ENCODE peak calls at places on chromosomes 7 and 10, in four cellular contexts. T is lower lobe of right lung; P is lung; W is CD4-positive, CD25-positive, alpha-beta regulatory T cell. S is an unnamed sample. For H3K36me3 and H3K4me1, the result is how much of the 10 kb centered on the place peaks cover.

GRCh38 chr7:37229381-37229780 is 219.3 kb downstream of the ELMO1 start:
- DNase-seq in T (no peak), P (no peak), W (no peak), S (no peak)

GRCh38 chr7:114825423-114825951 is 96.4 kb upstream of the MDFIC start:
- DNase-seq in T (no peak), P (no peak), W (no peak), S (peak)

GRCh38 chr7:45978010-45978681 is 57.1 kb upstream of the IGFBP3 start:
- DNase-seq in T (no peak), P (peak), W (no peak), S (no peak)

GRCh38 chr10:43943825-43944360 is 295.2 kb upstream of the ZNF32 start:
- DNase-seq in T (no peak), P (peak), W (no peak), S (no peak)

GRCh38 chr10:14126697-14127440 is 203.9 kb downstream of the FRMD4A start:
- DNase-seq in T (no peak), P (no peak), W (no peak), S (no peak)

GRCh38 chr7:105198223-105198622 is 184.2 kb downstream of the KMT2E start:
- DNase-seq in T (no peak), P (no peak), W (no peak), S (no peak)

GRCh38 chr10:10818082-10818481 is 199.6 kb upstream of the CELF2 start:
- DNase-seq in T (no peak), P (peak), W (no peak), S (no peak)

GRCh38 chr10:49082767-49083166 is 32.6 kb downstream of the VSTM4 start:
- DNase-seq in T (no peak), P (no peak), W (no peak), S (no peak)

GRCh38 chr10:103661951-103662405 is 168.5 kb downstream of the NEURL1 start:
- DNase-seq in T (no peak), P (no peak), W (no peak), S (no peak)

GRCh38 chr7:17408245-17408903 is 109.9 kb downstream of the AHR start:
- DNase-seq in T (peak), P (peak), W (no peak), S (no peak)

GRCh38 chr10:79034271-79034876 is 34.4 kb upstream of the ZMIZ1 start:
- DNase-seq in T (peak), P (no peak), W (no peak), S (no peak)

GRCh38 chr10:90587081-90587491 is 270.8 kb downstream of the HTR7 start:
- DNase-seq in T (no peak), P (no peak), W (no peak), S (no peak)

GRCh38 chr10:107727762-107728317 is 563.3 kb upstream of the SORCS1 start:
- DNase-seq in T (no peak), P (no peak), W (no peak), S (no peak)

GRCh38 chr10:17074548-17074860 is 55.1 kb downstream of the CUBN start:
- DNase-seq in T (no peak), P (no peak), W (no peak), S (no peak)

GRCh38 chr10:46282460-46283216 is 4.2 kb upstream of the ANTXRL start:
- DNase-seq in T (peak), P (peak), W (peak), S (peak)

GRCh38 chr10:121696854-121697253 is 98.6 kb upstream of the FGFR2 start:
- DNase-seq in T (no peak), P (no peak), W (no peak), S (no peak)

GRCh38 chr10:18240185-18240882 is 100.1 kb downstream of the CACNB2 start:
- DNase-seq in T (no peak), P (no peak), W (no peak), S (no peak)

GRCh38 chr10:116005301-116005700 is 267.7 kb downstream of the GFRA1 start:
- DNase-seq in T (no peak), P (no peak), W (no peak), S (no peak)

GRCh38 chr10:46050956-46051355 is 4.9 kb upstream of the MSMB start:
- DNase-seq in T (no peak), P (no peak), W (no peak), S (no peak)

GRCh38 chr7:129072410-129073063 is 17.6 kb upstream of the TNPO3 start:
- DNase-seq in T (peak), P (no peak), W (no peak), S (no peak)

GRCh38 chr7:47440320-47440719 is 141.6 kb downstream of the TNS3 start:
- DNase-seq in T (no peak), P (no peak), W (no peak), S (no peak)

GRCh38 chr10:79444243-79445119 is 943 bp downstream of the ZCCHC24 start:
- DNase-seq in T (peak), P (peak), W (peak), S (peak)

GRCh38 chr10:103765981-103766380 is 89.4 kb downstream of the SH3PXD2A start:
- DNase-seq in T (no peak), P (no peak), W (peak), S (peak)

GRCh38 chr10:3096149-3096548 is 28.8 kb downstream of the PFKP start:
- DNase-seq in T (no peak), P (no peak), W (no peak), S (no peak)

GRCh38 chr10:133189256-133189655 is 29.2 kb downstream of the KNDC1 start:
- DNase-seq in T (no peak), P (no peak), W (no peak), S (no peak)

GRCh38 chr7:106372121-106372520 is 87.3 kb upstream of the NAMPT start:
- DNase-seq in T (no peak), P (no peak), W (no peak), S (no peak)

GRCh38 chr7:132359746-132360145 is 216.5 kb downstream of the PLXNA4 start:
- DNase-seq in T (no peak), P (no peak), W (no peak), S (no peak)

GRCh38 chr7:131249003-131249402 is 78.7 kb upstream of the MKLN1 start:
- DNase-seq in T (peak), P (peak), W (no peak), S (no peak)

GRCh38 chr10:100100651-100101525 is 19.2 kb upstream of the CPN1 start:
- DNase-seq in T (no peak), P (no peak), W (no peak), S (no peak)

GRCh38 chr7:138125119-138125518 is 48.9 kb downstream of the AKR1D1 start:
- DNase-seq in T (no peak), P (no peak), W (no peak), S (no peak)

GRCh38 chr10:72088879-72089585 is 681 bp upstream of the SPOCK2 start:
- DNase-seq in T (peak), P (no peak), W (peak), S (no peak)

GRCh38 chr10:67834375-67834774 is 3.6 kb downstream of the DNAJC12 start:
- DNase-seq in T (no peak), P (no peak), W (no peak), S (no peak)

GRCh38 chr10:68333058-68333395 is 299 bp upstream of the PBLD start:
- DNase-seq in T (no peak), P (no peak), W (no peak), S (no peak)

GRCh38 chr7:38630720-38631673 is at the start of gene AMPH:
- DNase-seq in T (peak), P (no peak), W (no peak), S (no peak)

GRCh38 chr7:18896343-18896975 is 221.0 kb downstream of the TWIST1 start:
- DNase-seq in T (no peak), P (no peak), W (no peak), S (no peak)

GRCh38 chr7:1654738-1655490 is 15.2 kb upstream of the ELFN1 start:
- DNase-seq in T (no peak), P (no peak), W (no peak), S (no peak)

GRCh38 chr10:79260803-79261740 is 86.2 kb upstream of the PPIF start:
- DNase-seq in T (no peak), P (no peak), W (no peak), S (no peak)

GRCh38 chr7:149292101-149292823 is 30.3 kb downstream of the ZNF783 start:
- DNase-seq in T (no peak), P (no peak), W (no peak), S (no peak)

GRCh38 chr10:50619882-50620281 is 3.9 kb downstream of the SGMS1 start:
- DNase-seq in T (no peak), P (no peak), W (no peak), S (no peak)

GRCh38 chr7:134444198-134444960 is 14.5 kb downstream of the AKR1B1 start:
- DNase-seq in T (no peak), P (no peak), W (no peak), S (no peak)
- H3K36me3 ChIP-seq in T (half or more), P (under half), W (half or more), S (half or more)

DNA sequence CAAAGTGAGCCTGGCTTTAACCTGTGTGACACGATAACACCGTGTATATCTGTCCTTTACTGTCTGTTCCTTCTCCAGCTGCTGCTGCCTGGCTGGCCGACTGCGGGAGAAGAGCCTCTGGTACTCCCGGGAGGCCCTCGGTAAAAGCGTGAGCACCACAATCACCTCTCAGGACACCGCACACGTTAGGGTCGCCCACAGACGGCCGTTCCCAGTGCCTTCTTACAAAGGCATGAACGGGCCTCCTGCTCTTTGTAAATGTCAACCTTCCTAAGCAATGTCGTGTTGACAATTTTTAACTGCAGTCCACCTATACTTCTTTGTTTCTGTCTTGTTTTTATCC is 177.6 kb downstream of the DIP2C start:
- DNase-seq in T (no peak), P (no peak), W (no peak), S (no peak)
- H3K4me1 ChIP-seq in T (under half), P (under half), W (under half), S (under half)

GRCh38 chr7:43625977-43626376 is 43.1 kb downstream of the STK17A start:
- DNase-seq in T (no peak), P (no peak), W (no peak), S (no peak)
- H3K36me3 ChIP-seq in T (half or more), P (under half), W (half or more), S (under half)

DNA sequence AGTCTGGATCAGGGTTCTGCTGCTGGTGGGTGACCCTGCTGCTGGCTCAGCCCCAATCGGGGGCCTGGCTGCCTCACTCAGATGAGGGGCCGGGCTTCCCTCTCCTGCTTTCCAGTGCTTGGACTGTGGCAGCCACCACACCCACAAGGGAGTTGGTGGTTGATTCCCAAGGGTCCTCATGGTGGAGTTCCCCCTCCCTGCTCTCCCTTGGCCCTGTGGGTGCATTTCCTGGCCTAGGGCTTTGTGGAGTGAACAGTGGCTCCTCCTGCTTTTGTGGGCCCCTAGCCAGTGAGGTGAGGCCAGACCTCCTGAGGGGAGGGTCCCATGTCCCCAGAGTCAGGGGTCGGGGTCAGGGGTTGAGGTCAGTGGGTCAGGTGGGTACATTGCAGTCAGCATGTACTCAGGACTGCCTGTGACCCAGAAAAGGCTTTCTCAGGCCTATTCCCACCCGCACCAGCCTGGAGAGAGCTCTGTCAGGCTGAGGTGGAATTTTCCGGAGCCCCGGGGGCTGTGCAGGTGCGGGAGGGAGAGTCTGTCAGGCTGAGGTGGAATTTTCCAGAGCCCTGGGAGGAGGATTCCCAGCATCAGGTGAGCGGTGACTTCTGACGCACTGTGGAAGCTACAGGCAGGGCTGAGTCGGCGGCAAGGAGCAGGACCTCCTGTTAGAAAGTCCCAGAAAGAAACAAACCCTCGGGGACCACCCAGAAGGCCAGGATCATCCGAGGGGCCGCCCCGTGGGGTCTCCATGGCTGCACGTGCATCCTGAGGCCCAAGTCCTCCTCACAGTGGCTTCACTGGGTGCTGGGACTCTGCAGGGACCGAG is 94.4 kb upstream of the INSIG1 start:
- DNase-seq in T (no peak), P (no peak), W (no peak), S (no peak)
- H3K4me1 ChIP-seq in T (under half), P (under half), W (under half), S (under half)

GRCh38 chr10:96049340-96049739 is 6.0 kb downstream of the CCNJ start:
- DNase-seq in T (no peak), P (no peak), W (no peak), S (no peak)
- H3K36me3 ChIP-seq in T (under half), P (under half), W (under half), S (under half)

GRCh38 chr10:74289172-74289571 is 138.2 kb downstream of the ADK start:
- DNase-seq in T (no peak), P (no peak), W (no peak), S (no peak)
- H3K4me1 ChIP-seq in T (under half), P (under half), W (under half), S (under half)

DNA sequence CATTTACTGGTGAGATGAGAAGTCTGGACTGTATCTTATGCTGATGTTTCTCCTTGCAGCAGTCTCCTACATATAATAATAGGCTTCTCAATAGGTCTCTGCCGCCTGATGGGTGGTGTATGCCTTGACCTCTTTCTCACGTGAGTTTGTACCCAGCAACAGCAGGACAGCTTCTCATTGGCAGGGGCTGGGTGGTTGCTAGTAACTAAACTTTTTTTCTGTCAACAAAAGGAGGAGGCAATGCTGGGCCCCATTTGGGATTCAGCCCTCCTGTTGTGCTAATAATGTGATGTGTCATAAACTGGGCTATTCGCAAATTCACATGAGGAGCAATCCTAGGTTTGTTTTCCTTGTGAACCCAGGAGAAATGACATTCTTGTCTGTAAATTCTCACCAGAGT is 533.6 kb downstream of the GATA3 start:
- DNase-seq in T (no peak), P (no peak), W (no peak), S (no peak)
- H3K36me3 ChIP-seq in T (under half), P (under half), W (under half), S (under half)

DNA sequence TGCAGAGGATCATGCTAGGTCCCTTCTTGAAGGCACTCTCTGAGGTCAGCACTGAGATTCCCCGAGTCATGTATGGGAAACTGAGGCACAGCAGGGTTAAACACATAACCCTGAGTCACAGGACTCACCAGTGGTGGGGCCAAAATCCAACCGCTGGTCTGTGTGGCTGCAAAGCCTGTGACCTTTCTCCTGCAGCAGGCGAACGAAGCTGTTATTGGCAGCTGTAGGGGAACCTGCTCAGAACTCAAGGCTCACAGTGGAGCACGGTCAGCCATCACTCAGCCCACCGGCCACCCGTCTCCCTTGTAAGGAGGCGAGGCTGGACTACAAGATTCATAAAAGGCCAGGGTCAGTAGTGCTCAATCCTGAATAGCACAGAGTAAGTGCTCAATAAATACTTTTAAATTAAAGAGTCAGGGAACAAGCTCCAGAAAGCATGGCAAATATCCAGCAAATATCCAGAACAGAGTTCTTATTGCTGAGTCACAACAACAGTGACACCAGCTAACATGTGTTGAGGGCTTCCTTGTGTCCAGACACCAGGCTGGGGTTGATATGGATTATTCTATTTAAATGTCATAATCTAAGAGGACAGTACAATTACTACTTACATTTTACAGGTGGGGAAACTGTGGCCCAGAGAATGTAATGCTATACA is 34.9 kb downstream of the CHST15 start:
- DNase-seq in T (no peak), P (no peak), W (no peak), S (no peak)
- H3K4me1 ChIP-seq in T (under half), P (under half), W (under half), S (under half)

GRCh38 chr10:102135956-102136526 is 3.2 kb downstream of the PPRC1 start:
- DNase-seq in T (no peak), P (no peak), W (no peak), S (no peak)

GRCh38 chr10:102140218-102140617 is 7.4 kb downstream of the PPRC1 start:
- DNase-seq in T (no peak), P (no peak), W (no peak), S (no peak)

GRCh38 chr10:102141583-102142107 is 8.8 kb downstream of the PPRC1 start:
- DNase-seq in T (no peak), P (no peak), W (no peak), S (no peak)

GRCh38 chr10:102139281-102140110 is 6.7 kb downstream of the PPRC1 start:
- DNase-seq in T (no peak), P (no peak), W (no peak), S (no peak)

GRCh38 chr10:102140913-102141540 is 8.2 kb downstream of the PPRC1 start:
- DNase-seq in T (no peak), P (no peak), W (no peak), S (no peak)
- H3K36me3 ChIP-seq in T (half or more), P (under half), W (half or more), S (half or more)

DNA sequence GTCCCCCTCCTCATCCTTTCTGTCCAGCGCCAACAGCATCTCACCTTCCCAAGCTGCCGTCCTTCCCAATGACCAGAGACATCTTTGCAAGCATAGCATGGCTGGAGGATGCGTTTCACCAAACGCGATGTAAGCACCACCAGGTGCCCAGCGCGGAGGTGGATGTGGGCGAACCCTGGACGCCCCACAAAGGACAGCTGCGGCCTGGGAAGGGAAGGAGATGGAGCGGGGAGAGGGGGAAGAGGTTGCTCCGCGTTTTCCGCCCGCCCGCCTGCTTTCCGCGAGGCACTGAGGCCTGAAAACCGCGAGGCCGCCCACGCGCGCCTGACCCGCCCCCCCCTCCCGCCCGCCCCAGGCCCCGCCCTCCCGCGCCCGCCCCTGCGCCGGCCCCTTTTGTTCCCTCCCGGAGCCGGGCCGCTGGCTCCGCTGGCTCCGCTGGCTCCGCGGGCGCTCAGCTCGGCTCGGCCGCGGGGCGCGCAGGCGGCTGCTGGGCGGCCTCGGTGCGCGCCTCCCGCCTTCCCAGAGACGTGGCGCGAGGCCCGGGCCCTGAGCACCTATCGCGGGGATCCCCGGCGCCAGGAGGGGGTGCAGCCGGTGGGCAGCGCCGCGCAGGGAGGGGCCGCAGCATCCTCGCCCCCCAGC is at the start of gene CLIP2:
- DNase-seq in T (peak), P (peak), W (peak), S (peak)
- H3K4me1 ChIP-seq in T (under half), P (under half), W (under half), S (under half)

S was measured in CD4-positive, alpha-beta memory T cell.